ENCODE peak calls at places on chromosomes 12 and 14, in five cellular contexts. One of them, this sample, is unnamed.

GRCh38 chr12:52847335-52848102 is 1.3 kb downstream of the KRT78 start:
- DNase-seq in neural progenitor cell: peak; percentile 17
- DNase-seq in GM23338: no peak
- DNase-seq in OCI-LY7: no peak
- DNase-seq in MM.1S: no peak
- DNase-seq in this sample: no peak

GRCh38 chr12:57657744-57658143 is 24.7 kb upstream of the B4GALNT1 start:
- DNase-seq in neural progenitor cell: no peak
- DNase-seq in GM23338: no peak
- DNase-seq in OCI-LY7: no peak
- DNase-seq in MM.1S: no peak
- DNase-seq in this sample: peak; percentile 18

GRCh38 chr14:76080471-76080870 is 71.3 kb upstream of the GPATCH2L start:
- DNase-seq in neural progenitor cell: no peak
- DNase-seq in GM23338: no peak
- DNase-seq in OCI-LY7: no peak
- DNase-seq in MM.1S: no peak
- DNase-seq in this sample: no peak

GRCh38 chr12:122865268-122866231 is 30.3 kb downstream of the HIP1R start:
- DNase-seq in neural progenitor cell: no peak
- DNase-seq in GM23338: peak; percentile 58
- DNase-seq in OCI-LY7: peak; percentile 71
- DNase-seq in MM.1S: no peak
- DNase-seq in this sample: peak; percentile 64

GRCh38 chr14:21056520-21057163 is 980 bp upstream of the RNASE8 start:
- DNase-seq in neural progenitor cell: no peak
- DNase-seq in GM23338: no peak
- DNase-seq in OCI-LY7: no peak
- DNase-seq in MM.1S: no peak
- DNase-seq in this sample: no peak

GRCh38 chr14:84323963-84324362 is 1206.0 kb upstream of the FLRT2 start:
- DNase-seq in neural progenitor cell: no peak
- DNase-seq in GM23338: no peak
- DNase-seq in OCI-LY7: no peak
- DNase-seq in MM.1S: no peak
- DNase-seq in this sample: no peak

GRCh38 chr14:22483863-22484593 is 105.0 kb downstream of the DAD1 start:
- DNase-seq in neural progenitor cell: no peak
- DNase-seq in GM23338: no peak
- DNase-seq in OCI-LY7: no peak
- DNase-seq in MM.1S: peak; percentile 6
- DNase-seq in this sample: no peak

GRCh38 chr14:65847065-65847847 is 434.7 kb downstream of the FUT8 start:
- DNase-seq in neural progenitor cell: no peak
- DNase-seq in GM23338: no peak
- DNase-seq in OCI-LY7: peak; percentile 47
- DNase-seq in MM.1S: peak; percentile 28
- DNase-seq in this sample: no peak

GRCh38 chr12:124601699-124602098 is 34.3 kb upstream of the NCOR2 start:
- DNase-seq in neural progenitor cell: no peak
- DNase-seq in GM23338: no peak
- DNase-seq in OCI-LY7: no peak
- DNase-seq in MM.1S: no peak
- DNase-seq in this sample: no peak

GRCh38 chr14:29037428-29037827 is 270.8 kb downstream of the FOXG1 start:
- DNase-seq in neural progenitor cell: no peak
- DNase-seq in GM23338: no peak
- DNase-seq in OCI-LY7: no peak
- DNase-seq in MM.1S: no peak
- DNase-seq in this sample: no peak

GRCh38 chr12:106953352-106954260 is 2.1 kb upstream of the TMEM263 start:
- DNase-seq in neural progenitor cell: no peak
- DNase-seq in GM23338: no peak
- DNase-seq in OCI-LY7: no peak
- DNase-seq in MM.1S: no peak
- DNase-seq in this sample: no peak

GRCh38 chr12:8032242-8033152 is at the start of gene FOXJ2:
- DNase-seq in neural progenitor cell: peak; percentile 90
- DNase-seq in GM23338: peak; percentile 77
- DNase-seq in OCI-LY7: peak; percentile 66
- DNase-seq in MM.1S: peak; percentile 80
- DNase-seq in this sample: peak; percentile 91
- H3K4me1 ChIP-seq in neural progenitor cell: peaks cover 19% of the 10 kb centered on the region
- H3K4me1 ChIP-seq in GM23338: peaks cover 48% of the 10 kb centered on the region
- H3K4me1 ChIP-seq in OCI-LY7: peaks cover 39% of the 10 kb centered on the region
- H3K4me1 ChIP-seq in MM.1S: peaks cover 27% of the 10 kb centered on the region
- H3K4me1 ChIP-seq in this sample: peaks cover 37% of the 10 kb centered on the region

GRCh38 chr12:15796493-15797141 is 7.4 kb upstream of the EPS8 start:
- DNase-seq in neural progenitor cell: no peak
- DNase-seq in GM23338: no peak
- DNase-seq in OCI-LY7: no peak
- DNase-seq in MM.1S: no peak
- DNase-seq in this sample: no peak
- TF ChIP-seq EZH2phosphoT487 in neural progenitor cell: no peak
- TF ChIP-seq EZH2phosphoT487 in GM23338: no peak
- TF ChIP-seq EZH2phosphoT487 in OCI-LY7: no peak
- TF ChIP-seq EZH2phosphoT487 in MM.1S: no peak
- TF ChIP-seq EZH2phosphoT487 in this sample: no peak

GRCh38 chr14:75067212-75067611 is 2.2 kb upstream of the ZC2HC1C start:
- DNase-seq in neural progenitor cell: no peak
- DNase-seq in GM23338: no peak
- DNase-seq in OCI-LY7: no peak
- DNase-seq in MM.1S: no peak
- DNase-seq in this sample: no peak

GRCh38 chr14:75069021-75069810 is at the start of gene ZC2HC1C:
- DNase-seq in neural progenitor cell: peak; percentile 95
- DNase-seq in GM23338: peak; percentile 97
- DNase-seq in OCI-LY7: peak; percentile 86
- DNase-seq in MM.1S: peak; percentile 72
- DNase-seq in this sample: peak; percentile 96

GRCh38 chr14:75070383-75070782 is 942 bp downstream of the ZC2HC1C start:
- DNase-seq in neural progenitor cell: no peak
- DNase-seq in GM23338: no peak
- DNase-seq in OCI-LY7: no peak
- DNase-seq in MM.1S: no peak
- DNase-seq in this sample: no peak

GRCh38 chr14:75069811-75070145 is 337 bp downstream of the ZC2HC1C start:
- DNase-seq in neural progenitor cell: peak; percentile 65
- DNase-seq in GM23338: peak; percentile 82
- DNase-seq in OCI-LY7: no peak
- DNase-seq in MM.1S: peak; percentile 20
- DNase-seq in this sample: no peak

DNA sequence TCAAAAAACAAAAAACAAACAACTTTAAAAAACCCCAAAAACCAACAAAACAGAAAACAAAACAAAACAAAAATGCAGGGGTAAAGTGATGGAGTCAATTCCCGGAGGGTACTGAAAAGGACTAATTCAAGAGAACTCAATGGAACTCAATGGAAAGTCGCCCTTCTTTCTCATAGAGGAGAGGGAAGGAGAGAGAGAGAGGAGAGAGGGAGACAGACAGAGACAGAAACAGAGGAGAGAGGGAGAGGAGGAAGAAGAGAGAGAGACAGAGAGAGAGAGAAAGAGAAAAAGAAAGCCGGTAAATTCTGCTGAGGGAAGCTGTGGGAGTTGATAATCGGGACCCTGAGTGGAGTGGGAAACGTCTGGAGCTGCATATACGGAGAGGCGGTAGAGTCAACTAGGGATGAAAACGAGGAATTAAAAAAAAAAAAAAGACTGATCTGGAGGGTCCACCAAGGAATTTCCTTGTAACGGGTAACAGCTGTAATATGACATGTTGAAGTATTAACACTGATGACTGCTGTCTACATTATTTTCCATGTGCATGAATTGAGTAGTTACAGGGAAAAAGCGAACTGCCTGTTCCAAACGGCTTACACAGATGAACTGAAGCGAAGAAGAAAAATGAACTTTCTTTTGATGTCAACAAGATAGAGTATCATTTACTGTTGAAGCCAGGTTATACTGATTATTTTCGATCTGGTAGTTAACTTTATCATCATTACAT is 984 bp upstream of the ZC2HC1C start:
- DNase-seq in neural progenitor cell: no peak
- DNase-seq in GM23338: peak; percentile 40
- DNase-seq in OCI-LY7: no peak
- DNase-seq in MM.1S: no peak
- DNase-seq in this sample: no peak
- H2AFZ ChIP-seq in neural progenitor cell: peak overlapping the region; percentile 88
- H2AFZ ChIP-seq in GM23338: peak overlapping the region; percentile 67
- H2AFZ ChIP-seq in OCI-LY7: peak overlapping the region; percentile 87
- H2AFZ ChIP-seq in MM.1S: peak overlapping the region; percentile 84
- H2AFZ ChIP-seq in this sample: peak overlapping the region; percentile 70

GRCh38 chr12:49954863-49955830 is 4.6 kb downstream of the AQP2 start:
- DNase-seq in neural progenitor cell: no peak
- DNase-seq in GM23338: peak; percentile 78
- DNase-seq in OCI-LY7: no peak
- DNase-seq in MM.1S: no peak
- DNase-seq in this sample: no peak
- H3K4me1 ChIP-seq in neural progenitor cell: peaks cover 19% of the 10 kb centered on the region
- H3K4me1 ChIP-seq in GM23338: peaks cover 29% of the 10 kb centered on the region
- H3K4me1 ChIP-seq in OCI-LY7: peaks cover 8% of the 10 kb centered on the region
- H3K4me1 ChIP-seq in MM.1S: no peaks in the 10 kb centered on the region
- H3K4me1 ChIP-seq in this sample: no peaks in the 10 kb centered on the region

DNA sequence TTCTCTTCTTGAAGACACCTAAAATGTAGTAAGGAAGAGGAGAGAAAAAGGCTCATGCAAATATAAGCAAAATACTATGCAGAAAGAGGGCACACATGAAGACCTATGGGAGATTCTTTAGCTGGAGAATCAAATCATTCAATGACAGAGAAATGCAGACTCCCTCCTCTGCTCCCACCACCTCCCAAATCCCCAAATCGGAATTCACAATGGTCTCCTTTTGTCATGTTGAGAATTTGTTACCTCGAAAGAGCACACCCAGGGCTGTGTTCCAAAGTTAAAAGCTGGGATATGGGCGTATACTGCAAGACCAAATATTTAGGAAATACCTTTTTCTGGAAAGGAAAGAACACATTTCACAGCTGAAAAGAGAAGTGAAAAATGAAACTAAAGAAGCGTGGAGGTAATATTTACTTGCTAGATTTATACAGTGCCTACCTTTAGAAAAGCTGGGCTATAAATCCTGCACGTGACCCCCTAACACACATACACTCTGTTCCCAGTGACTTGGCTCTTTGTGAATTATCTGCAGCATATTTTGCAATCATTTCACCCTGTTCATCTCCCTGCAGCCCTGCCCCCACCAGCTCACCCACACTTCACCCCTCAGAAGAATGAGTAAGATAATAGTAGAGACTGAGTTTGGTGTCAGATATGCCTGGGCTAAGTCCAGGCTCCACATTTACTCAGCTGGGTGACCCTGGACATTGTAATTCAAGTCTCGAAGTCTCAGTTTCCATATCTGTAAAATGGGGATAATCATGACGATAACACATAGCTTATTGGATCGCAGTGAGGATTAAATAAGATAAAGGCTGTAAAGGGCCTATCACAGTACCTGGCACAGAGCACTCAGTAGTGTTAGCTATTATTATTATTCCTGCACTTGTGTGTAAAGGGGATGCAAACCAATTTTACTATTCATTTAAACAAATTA is 2.9 kb upstream of the CACNA1C start:
- DNase-seq in neural progenitor cell: no peak
- DNase-seq in GM23338: peak; percentile 62
- DNase-seq in OCI-LY7: peak; percentile 10
- DNase-seq in MM.1S: peak; percentile 17
- DNase-seq in this sample: peak; percentile 51
- TF ChIP-seq EZH2phosphoT487 in neural progenitor cell: no peak
- TF ChIP-seq EZH2phosphoT487 in GM23338: no peak
- TF ChIP-seq EZH2phosphoT487 in OCI-LY7: no peak
- TF ChIP-seq EZH2phosphoT487 in MM.1S: no peak
- TF ChIP-seq EZH2phosphoT487 in this sample: no peak